ENCODE peak calls at places on chromosomes 13 and 19, in five cellular contexts. Y is neural crest cell, R is fibroblast of mammary gland, E is lung, M is BE2C. Z is an unnamed sample.

GRCh38 chr13:94419304-94419943 is 60.1 kb downstream of the DCT start:
- DNase-seq in Y (no peak), R (peak; percentile 95), E (no peak), M (no peak), Z (no peak)

GRCh38 chr19:6811906-6812305 is 39.4 kb downstream of the VAV1 start:
- DNase-seq in Y (no peak), R (peak; percentile 52), E (no peak), M (peak; percentile 45), Z (no peak)

GRCh38 chr19:17037184-17037583 is 10.6 kb upstream of the CPAMD8 start:
- DNase-seq in Y (no peak), R (no peak), E (no peak), M (no peak), Z (no peak)

GRCh38 chr19:35006342-35006998 is 6.3 kb downstream of the GRAMD1A start:
- DNase-seq in Y (no peak), R (peak; percentile 42), E (peak; percentile 76), M (no peak), Z (peak; percentile 27)

GRCh38 chr19:23996549-23996948 is 81.9 kb downstream of the ZNF726 start:
- DNase-seq in Y (no peak), R (peak; percentile 19), E (no peak), M (peak; percentile 32), Z (no peak)

GRCh38 chr13:113877149-113877990 is 13.5 kb upstream of the GAS6 start:
- DNase-seq in Y (no peak), R (no peak), E (peak; percentile 15), M (no peak), Z (no peak)

GRCh38 chr13:110684388-110685056 is 21.4 kb downstream of the CARS2 start:
- DNase-seq in Y (no peak), R (no peak), E (no peak), M (no peak), Z (peak; percentile 35)

GRCh38 chr13:44618326-44618725 is 42.2 kb upstream of the TSC22D1 start:
- DNase-seq in Y (no peak), R (no peak), E (no peak), M (no peak), Z (no peak)

GRCh38 chr19:8512991-8513686 is 828 bp downstream of the ZNF414 start:
- DNase-seq in Y (no peak), R (no peak), E (no peak), M (no peak), Z (peak; percentile 87)
- TF ChIP-seq CTCF in Y (no peak), R (no peak), E (no peak), M (no peak), Z (no peak)

GRCh38 chr13:36857273-36857672 is 38.3 kb downstream of the RFXAP start:
- DNase-seq in Y (no peak), R (no peak), E (no peak), M (no peak), Z (no peak)

GRCh38 chr13:36859259-36859658 is 40.2 kb downstream of the RFXAP start:
- DNase-seq in Y (no peak), R (no peak), E (no peak), M (no peak), Z (no peak)

GRCh38 chr13:36862722-36863121 is 43.7 kb downstream of the RFXAP start:
- DNase-seq in Y (no peak), R (no peak), E (no peak), M (no peak), Z (no peak)

GRCh38 chr13:36862002-36862706 is 43.1 kb downstream of the RFXAP start:
- DNase-seq in Y (no peak), R (no peak), E (no peak), M (no peak), Z (no peak)

GRCh38 chr13:36858285-36858684 is 39.3 kb downstream of the RFXAP start:
- DNase-seq in Y (no peak), R (peak; percentile 54), E (no peak), M (peak; percentile 37), Z (no peak)
- TF ChIP-seq CTCF in Y (peak; percentile 68), R (peak; percentile 50), E (peak; percentile 7), M (peak; percentile 67), Z (peak; percentile 47)

DNA sequence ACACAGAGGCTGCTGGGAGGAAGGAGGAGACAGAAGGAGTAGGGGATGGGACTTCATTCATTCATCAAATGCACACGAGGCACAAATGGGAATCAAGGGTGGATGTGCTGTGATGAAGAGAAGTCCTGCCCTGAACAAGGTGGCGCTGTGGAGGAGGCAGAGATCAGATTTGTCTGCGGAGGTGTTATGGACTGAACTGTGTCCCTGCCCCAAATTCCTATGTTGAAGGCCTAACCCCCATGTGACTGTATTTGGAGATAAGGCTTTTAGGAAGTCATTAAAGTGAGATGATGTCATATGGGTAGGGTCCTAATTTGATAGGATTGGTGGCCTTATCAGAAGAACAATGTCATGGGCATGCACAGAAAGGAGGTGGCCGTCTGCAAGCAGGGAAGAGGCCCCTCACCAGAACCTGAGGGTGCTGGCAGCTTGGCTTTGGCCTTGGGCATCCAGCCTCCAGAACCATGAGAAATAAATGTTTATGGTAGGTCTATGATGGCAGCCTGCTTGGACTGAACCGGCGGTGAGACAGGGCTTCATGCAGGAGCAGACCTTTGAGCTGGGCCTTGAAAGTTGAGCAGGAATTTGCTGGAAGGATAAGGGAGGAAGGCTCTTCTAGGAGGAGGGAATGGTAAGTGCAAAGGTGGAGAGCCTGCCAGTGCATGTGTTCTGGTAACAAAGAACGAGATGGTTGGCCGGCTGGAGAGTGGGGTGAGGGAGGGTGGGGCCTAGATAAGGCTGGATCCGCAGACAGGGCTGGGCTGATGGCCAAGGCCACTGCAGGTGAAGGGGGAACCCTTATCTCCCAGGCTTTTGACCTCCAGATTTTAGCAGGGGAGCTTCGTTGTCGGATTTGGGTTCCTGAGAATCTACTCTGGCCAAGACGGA is 2.7 kb upstream of the CEBPA start:
- DNase-seq in Y (no peak), R (no peak), E (peak; percentile 79), M (no peak), Z (no peak)
- TF ChIP-seq CTCF in Y (no peak), R (no peak), E (no peak), M (peak; percentile 13), Z (no peak)

DNA sequence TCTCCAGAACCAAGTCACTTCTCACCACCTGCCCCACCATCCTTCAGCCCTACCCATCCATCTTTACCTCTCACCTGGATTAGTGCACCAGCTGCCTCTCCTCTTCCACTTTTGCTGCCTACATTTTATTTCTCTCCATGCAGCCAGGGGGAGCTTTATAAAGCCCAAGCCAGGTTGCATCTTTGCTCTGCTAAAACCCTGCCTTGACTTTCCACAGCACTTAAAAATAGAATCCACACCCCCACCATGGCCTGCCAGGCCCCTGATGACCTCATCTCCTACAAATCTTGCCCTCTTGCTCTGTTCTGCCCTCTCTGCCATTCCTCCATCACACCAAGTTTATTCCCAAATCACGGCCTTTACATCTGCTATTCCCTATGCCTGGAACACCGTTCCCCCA is 1.8 kb downstream of the HOOK2 start:
- DNase-seq in Y (no peak), R (peak; percentile 50), E (no peak), M (no peak), Z (no peak)
- TF ChIP-seq CTCF in Y (no peak), R (peak; percentile 48), E (no peak), M (peak; percentile 50), Z (no peak)

DNA sequence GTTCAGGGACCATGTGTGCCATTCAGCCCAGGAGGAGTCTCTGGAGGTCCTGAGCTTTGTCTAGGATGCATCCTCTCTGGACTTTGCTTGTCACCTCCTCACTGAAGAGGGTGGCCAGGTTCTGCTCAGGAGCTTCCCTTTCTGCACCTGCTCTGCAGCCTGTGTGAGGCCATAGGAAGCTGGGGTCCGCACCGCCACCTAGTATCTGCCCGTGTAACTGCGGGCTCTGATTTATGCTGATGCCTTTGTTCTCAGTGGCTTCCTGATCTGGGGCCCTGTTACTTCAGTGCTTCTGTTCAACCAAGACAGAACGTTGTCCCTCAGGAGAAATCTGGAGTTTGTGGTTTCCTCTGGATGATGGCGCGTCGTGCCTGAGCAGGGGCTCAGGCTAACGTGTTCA is 15.5 kb downstream of the ZNF610 start:
- DNase-seq in Y (peak; percentile 10), R (no peak), E (no peak), M (no peak), Z (no peak)
- TF ChIP-seq CTCF in Y (peak; percentile 36), R (no peak), E (no peak), M (no peak), Z (no peak)

GRCh38 chr19:51075998-51076397 is 6.7 kb downstream of the KLK14 start:
- DNase-seq in Y (no peak), R (no peak), E (no peak), M (no peak), Z (no peak)

GRCh38 chr19:51076602-51077213 is 6.0 kb downstream of the KLK14 start:
- DNase-seq in Y (no peak), R (no peak), E (no peak), M (no peak), Z (no peak)

GRCh38 chr19:51079486-51080110 is 3.1 kb downstream of the KLK14 start:
- DNase-seq in Y (no peak), R (peak; percentile 16), E (no peak), M (no peak), Z (no peak)

GRCh38 chr19:51078104-51078503 is 4.6 kb downstream of the KLK14 start:
- DNase-seq in Y (no peak), R (no peak), E (no peak), M (no peak), Z (no peak)

DNA sequence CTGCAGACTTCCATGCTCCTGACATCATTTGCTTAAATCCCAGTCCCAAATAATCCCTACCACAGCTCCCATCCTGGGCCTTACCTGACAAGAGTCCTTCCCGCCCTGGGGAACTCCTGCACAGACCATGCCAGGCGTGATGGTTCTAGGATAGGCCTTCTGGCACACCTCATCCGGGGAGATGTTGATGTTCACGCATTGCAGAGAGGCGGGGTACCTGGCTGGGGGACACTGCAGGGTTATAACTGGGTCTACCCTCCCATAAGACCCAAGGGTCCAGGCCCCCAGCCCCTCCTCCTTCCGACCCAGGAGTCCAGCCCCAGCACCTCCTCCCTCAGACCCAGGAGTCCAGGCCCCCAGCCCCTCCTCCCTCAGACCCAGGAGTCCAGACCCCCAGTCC is 4.0 kb downstream of the KLK14 start:
- DNase-seq in Y (no peak), R (no peak), E (no peak), M (no peak), Z (no peak)
- TF ChIP-seq CTCF in Y (no peak), R (no peak), E (no peak), M (no peak), Z (no peak)

GRCh38 chr19:47414469-47414868 is 4.9 kb downstream of the MEIS3 start:
- DNase-seq in Y (no peak), R (no peak), E (no peak), M (peak; percentile 76), Z (no peak)
- TF ChIP-seq CTCF in Y (no peak), R (no peak), E (no peak), M (peak; percentile 66), Z (no peak)